ENCODE peak calls at places on chromosomes 2 and 18, in eight cellular contexts. L is stomach, X is H1, Y is suprapubic skin, I is HepG2, R is GM12878, C is transverse colon, Q is K562. A is an unnamed sample.

GRCh38 chr18:47872426-47872825 is 58.0 kb downstream of the SMAD2 start:
- DNase-seq in L (no peak), X (no peak), Y (no peak), I (no peak), R (no peak), C (no peak), Q (no peak), A (no peak)

GRCh38 chr2:225948903-225949302 is 549.4 kb downstream of the NYAP2 start:
- DNase-seq in L (no peak), X (peak), Y (no peak), I (no peak), R (no peak), C (no peak), Q (no peak), A (no peak)

GRCh38 chr18:33460681-33461080 is 20.2 kb upstream of the CCDC178 start:
- DNase-seq in L (no peak), X (no peak), Y (no peak), I (no peak), R (no peak), C (no peak), Q (no peak), A (no peak)

GRCh38 chr2:37355735-37356134 is 11.3 kb downstream of the QPCT start:
- DNase-seq in L (no peak), X (no peak), Y (no peak), I (no peak), R (no peak), C (peak), Q (no peak), A (no peak)

GRCh38 chr2:189153608-189154007 is 26.0 kb downstream of the COL5A2 start:
- DNase-seq in L (no peak), X (no peak), Y (no peak), I (no peak), R (no peak), C (no peak), Q (no peak), A (no peak)

GRCh38 chr2:68978098-68978497 is 3.7 kb downstream of the GKN1 start:
- DNase-seq in L (no peak), X (no peak), Y (no peak), I (no peak), R (no peak), C (no peak), Q (no peak), A (no peak)

GRCh38 chr18:73199151-73199550 is 331.4 kb upstream of the NETO1 start:
- DNase-seq in L (no peak), X (no peak), Y (no peak), I (no peak), R (no peak), C (no peak), Q (no peak), A (no peak)

GRCh38 chr2:15561574-15562344 is 625 bp upstream of the NBAS start:
- DNase-seq in L (no peak), X (no peak), Y (no peak), I (peak), R (no peak), C (peak), Q (peak), A (no peak)

GRCh38 chr2:16622399-16622968 is 43.1 kb downstream of the CYRIA start:
- DNase-seq in L (no peak), X (no peak), Y (no peak), I (no peak), R (no peak), C (no peak), Q (no peak), A (no peak)

DNA sequence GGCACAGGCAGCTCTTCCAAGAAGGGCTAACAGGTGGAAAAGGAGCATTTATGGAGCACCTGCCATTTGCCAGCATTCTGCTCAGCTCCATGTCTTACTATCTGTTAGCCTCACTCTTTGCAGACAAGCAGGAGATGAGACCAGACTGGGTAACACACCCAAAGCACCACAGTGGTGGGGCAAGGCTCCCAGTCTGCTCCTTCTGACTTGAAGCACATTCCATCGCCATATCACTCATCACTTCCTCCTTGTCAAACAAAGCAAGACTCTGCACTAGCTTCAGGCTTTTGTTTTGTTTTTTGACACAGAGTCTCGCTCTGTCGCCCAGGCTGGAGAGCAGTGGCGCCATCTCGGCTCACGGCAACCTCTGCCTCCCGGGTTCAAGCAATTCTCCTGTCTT is 182.8 kb downstream of the MGAT5 start:
- DNase-seq in L (no peak), X (no peak), Y (no peak), I (no peak), R (no peak), C (no peak), Q (no peak), A (no peak)
- TF ChIP-seq POLR2AphosphoS5 in L (no peak), X (no peak), Y (no peak), I (no peak), R (no peak), C (no peak), Q (no peak), A (no peak)

GRCh38 chr2:9217838-9218770 is 11.5 kb downstream of the ASAP2 start:
- DNase-seq in L (no peak), X (no peak), Y (no peak), I (no peak), R (no peak), C (no peak), Q (no peak), A (no peak)

GRCh38 chr2:9221223-9221622 is 14.6 kb downstream of the ASAP2 start:
- DNase-seq in L (no peak), X (no peak), Y (no peak), I (no peak), R (no peak), C (no peak), Q (no peak), A (no peak)

GRCh38 chr2:9222246-9222898 is 15.8 kb downstream of the ASAP2 start:
- DNase-seq in L (no peak), X (no peak), Y (no peak), I (no peak), R (no peak), C (no peak), Q (no peak), A (no peak)

GRCh38 chr2:9220201-9220600 is 13.6 kb downstream of the ASAP2 start:
- DNase-seq in L (no peak), X (no peak), Y (no peak), I (no peak), R (no peak), C (no peak), Q (no peak), A (no peak)

GRCh38 chr2:9219027-9219445 is 12.4 kb downstream of the ASAP2 start:
- DNase-seq in L (no peak), X (no peak), Y (no peak), I (no peak), R (no peak), C (no peak), Q (no peak), A (no peak)
- TF ChIP-seq EP300 in L (no peak), X (no peak), Y (no peak), I (no peak), R (no peak), C (no peak), Q (no peak), A (no peak)

DNA sequence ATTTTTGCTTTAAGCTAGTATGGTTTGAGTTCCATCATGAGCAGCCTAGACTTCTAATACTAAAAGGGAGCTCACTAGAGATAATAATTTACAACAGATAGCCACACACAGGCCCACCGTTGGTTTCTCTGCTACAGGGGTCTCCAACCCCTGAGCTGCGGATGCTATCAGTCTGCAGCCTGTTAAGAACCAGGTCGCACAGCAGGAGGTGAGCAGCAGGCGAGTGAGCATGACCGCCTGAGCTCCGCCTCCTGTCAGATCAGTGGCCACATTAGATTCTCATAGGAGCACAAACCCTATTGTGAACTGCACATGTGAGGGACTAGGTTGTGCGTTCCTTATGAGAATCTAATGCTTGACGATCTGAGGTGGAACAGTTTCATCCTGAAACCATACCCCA is 150.6 kb downstream of the HRH4 start:
- DNase-seq in L (no peak), X (no peak), Y (no peak), I (no peak), R (no peak), C (no peak), Q (no peak), A (no peak)
- TF ChIP-seq POLR2A in L (no peak), X (no peak), Y (no peak), I (no peak), R (no peak), C (no peak), Q (no peak), A (no peak)

DNA sequence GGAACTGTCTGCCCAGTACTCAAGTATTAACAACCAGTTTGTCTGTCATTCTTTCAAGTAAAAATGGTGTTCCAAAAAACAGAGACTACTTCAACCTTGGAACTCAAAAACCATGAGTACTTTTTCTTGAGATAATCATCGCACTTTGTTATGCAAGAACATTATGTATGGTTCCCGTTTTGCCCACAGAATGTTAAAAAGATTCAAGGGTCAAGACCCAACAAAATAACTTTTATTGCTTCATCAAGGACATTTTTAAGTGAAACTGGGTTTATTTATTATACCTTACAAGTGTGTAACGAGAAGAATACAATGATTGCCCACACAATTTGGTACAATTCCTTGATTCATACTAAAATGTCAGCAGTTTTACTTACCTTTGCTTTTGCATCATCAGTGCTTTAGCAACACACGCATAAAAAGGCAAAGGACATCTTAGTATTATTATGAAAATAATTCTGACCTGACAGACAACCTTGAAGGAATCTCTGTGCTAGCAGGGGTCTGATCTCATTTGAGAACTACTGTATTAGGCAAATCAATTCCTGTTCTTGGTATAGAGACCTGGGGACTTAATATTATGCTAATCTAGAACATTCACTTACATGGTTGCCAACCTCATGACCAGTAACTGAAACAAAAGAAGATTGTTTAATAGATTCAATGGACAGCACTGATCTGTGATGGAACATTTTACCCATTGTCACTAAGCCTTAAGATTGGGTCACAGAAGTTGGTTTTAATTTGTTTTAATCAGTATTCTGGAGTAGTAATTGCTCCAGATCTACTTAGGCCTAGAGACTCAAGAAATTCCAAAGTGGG is 16.3 kb downstream of the CCDC88A start:
- DNase-seq in L (no peak), X (no peak), Y (no peak), I (no peak), R (no peak), C (no peak), Q (no peak), A (no peak)
- TF ChIP-seq POLR2AphosphoS5 in L (no peak), X (no peak), Y (no peak), I (no peak), R (no peak), C (no peak), Q (no peak), A (no peak)

GRCh38 chr2:100643906-100644501 is 81.2 kb downstream of the PDCL3 start:
- DNase-seq in L (no peak), X (no peak), Y (no peak), I (no peak), R (no peak), C (no peak), Q (no peak), A (no peak)
- TF ChIP-seq EP300 in L (no peak), X (no peak), Y (no peak), I (no peak), R (no peak), C (no peak), Q (no peak), A (no peak)

DNA sequence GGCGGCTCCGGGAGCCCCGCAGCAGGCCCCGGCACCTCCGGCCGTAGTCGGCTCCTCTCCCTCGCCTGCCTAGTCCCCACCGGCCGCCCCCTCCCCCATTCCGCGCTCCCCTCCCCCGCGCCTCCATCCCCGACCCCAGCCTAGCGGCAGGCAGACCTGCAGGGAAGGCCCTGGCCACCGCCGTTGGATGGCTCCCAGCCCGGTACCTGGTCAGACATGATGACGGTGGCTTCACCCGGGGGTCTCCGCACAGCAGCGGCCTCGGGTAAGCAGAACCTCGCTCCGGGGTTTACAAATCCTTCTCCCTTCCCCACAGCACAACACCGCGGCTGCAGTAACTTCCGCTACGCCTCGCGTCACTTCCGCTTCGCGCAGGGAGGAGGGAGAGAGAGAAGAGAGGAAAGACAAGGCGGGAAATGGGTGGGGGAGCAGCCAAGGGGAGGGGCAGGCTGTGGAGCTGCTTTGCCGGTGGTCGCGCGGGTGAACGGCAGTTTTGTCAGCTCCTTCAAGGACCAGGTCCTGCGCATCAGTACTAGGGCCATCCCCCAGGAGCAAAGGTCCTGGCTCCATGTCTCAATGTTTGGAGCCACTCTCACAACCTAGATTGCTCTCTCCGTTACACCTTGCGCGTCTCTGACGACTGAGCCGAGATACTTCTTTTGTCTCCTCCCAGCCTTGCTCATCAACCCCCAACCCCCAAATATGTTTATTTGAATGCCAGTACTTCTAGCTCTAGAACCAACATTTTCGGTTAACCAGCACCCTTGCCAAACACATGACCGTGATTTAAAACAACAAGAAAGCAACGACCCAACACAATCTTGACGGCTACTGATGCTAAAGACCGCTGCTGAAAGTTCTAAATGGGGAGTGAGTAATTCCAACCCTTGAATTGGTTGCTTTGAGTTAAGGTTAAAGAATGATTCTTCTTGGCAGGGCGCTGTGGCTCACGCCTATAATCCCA is at the start of gene SUMO1:
- DNase-seq in L (peak), X (peak), Y (peak), I (peak), R (peak), C (peak), Q (peak), A (peak)
- TF ChIP-seq POLR2A in L (no peak), X (peak), Y (no peak), I (peak), R (peak), C (peak), Q (peak), A (no peak)

GRCh38 chr2:176653856-176654443 is 384.7 kb downstream of the MTX2 start:
- DNase-seq in L (peak), X (peak), Y (peak), I (peak), R (no peak), C (peak), Q (peak), A (no peak)
- TF ChIP-seq POLR2AphosphoS5 in L (no peak), X (no peak), Y (no peak), I (no peak), R (no peak), C (no peak), Q (no peak), A (no peak)

DNA sequence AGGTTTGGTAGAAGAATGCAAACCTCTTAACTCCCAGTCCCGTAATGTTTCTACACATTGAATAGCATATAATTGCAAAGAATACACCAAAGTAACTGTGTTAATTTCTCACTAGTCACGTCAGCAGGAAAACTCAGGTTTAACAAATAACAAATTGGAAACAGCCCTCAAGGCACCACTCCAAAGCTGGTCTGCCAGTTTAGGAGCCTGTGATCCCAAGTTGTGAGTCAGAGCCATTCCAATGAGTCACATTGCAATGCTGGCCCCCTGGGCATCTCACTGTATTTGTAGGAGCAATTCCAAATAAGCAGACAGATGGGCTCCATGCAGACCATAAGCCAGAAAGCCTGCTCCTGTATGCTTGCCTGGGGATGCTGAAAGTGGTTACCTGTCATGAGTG is 143.2 kb upstream of the SETBP1 start:
- DNase-seq in L (no peak), X (peak), Y (peak), I (no peak), R (no peak), C (no peak), Q (no peak), A (no peak)
- TF ChIP-seq EP300 in L (no peak), X (no peak), Y (no peak), I (no peak), R (no peak), C (no peak), Q (no peak), A (no peak)

DNA sequence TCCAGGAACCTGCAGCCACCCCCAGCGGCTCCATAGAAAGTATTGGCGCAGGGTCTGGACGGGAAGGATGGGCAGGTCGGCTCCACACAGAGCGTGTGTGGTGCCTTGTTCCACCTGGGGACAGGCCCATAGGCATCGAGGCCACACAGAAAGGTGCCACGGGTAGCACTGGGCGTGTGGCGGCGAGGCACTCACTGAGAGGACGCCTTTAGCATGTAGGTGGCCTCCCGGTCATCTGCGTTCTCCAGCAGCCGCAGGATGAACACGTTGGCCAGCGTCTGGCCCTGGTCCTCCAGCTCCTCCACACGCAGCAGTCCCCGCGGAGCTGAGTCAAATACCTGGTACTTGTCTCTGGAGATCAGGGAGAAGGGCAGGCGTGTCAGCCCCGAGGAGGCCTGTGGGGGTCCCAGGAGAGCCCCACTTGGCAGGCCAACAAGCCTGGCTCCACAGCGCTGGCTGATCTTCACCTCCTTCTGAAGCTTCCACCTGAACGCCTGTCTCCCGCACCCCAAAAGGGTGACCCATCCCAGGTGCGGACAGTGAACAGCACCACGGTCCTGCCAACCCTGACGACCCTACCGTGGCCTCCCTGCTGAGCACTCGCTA is 13.2 kb downstream of the SNORC start:
- DNase-seq in L (no peak), X (no peak), Y (peak), I (no peak), R (no peak), C (no peak), Q (no peak), A (peak)
- TF ChIP-seq POLR2A in L (no peak), X (no peak), Y (no peak), I (no peak), R (no peak), C (no peak), Q (no peak), A (no peak)

A was measured in upper lobe of left lung.